ENCODE peak calls at places on chromosome 19, in six cellular contexts. One of them, this sample, is unnamed.

GRCh38 chr19:18831524-18832330 is at the start of gene UPF1:
- ATAC-seq in naive thymus-derived CD8-positive, alpha-beta T cell: peak
- ATAC-seq in RWPE2: peak
- ATAC-seq in right lobe of liver: peak
- ATAC-seq in upper lobe of right lung: peak
- ATAC-seq in heart right ventricle: peak
- ATAC-seq in this sample: peak

GRCh38 chr19:10334340-10335148 is 1.2 kb upstream of the RAVER1 start:
- ATAC-seq in naive thymus-derived CD8-positive, alpha-beta T cell: no peak
- ATAC-seq in RWPE2: peak
- ATAC-seq in upper lobe of right lung: peak
- ATAC-seq in heart right ventricle: peak
- ATAC-seq in right lobe of liver: peak
- ATAC-seq in this sample: peak

GRCh38 chr19:18271433-18271841 is 2.8 kb downstream of the IQCN start:
- ATAC-seq in RWPE2: no peak
- ATAC-seq in naive thymus-derived CD8-positive, alpha-beta T cell: peak
- ATAC-seq in right lobe of liver: no peak
- ATAC-seq in upper lobe of right lung: no peak
- ATAC-seq in heart right ventricle: no peak
- ATAC-seq in this sample: no peak

GRCh38 chr19:6925801-6926751 is 38.7 kb downstream of the ADGRE1 start:
- ATAC-seq in naive thymus-derived CD8-positive, alpha-beta T cell: peak
- ATAC-seq in right lobe of liver: no peak
- ATAC-seq in heart right ventricle: no peak
- ATAC-seq in RWPE2: no peak
- ATAC-seq in upper lobe of right lung: peak
- ATAC-seq in this sample: no peak

GRCh38 chr19:5308471-5309437 is 31.9 kb downstream of the PTPRS start:
- ATAC-seq in RWPE2: peak
- ATAC-seq in naive thymus-derived CD8-positive, alpha-beta T cell: no peak
- ATAC-seq in upper lobe of right lung: peak
- ATAC-seq in right lobe of liver: no peak
- ATAC-seq in heart right ventricle: peak
- ATAC-seq in this sample: peak

GRCh38 chr19:3392480-3392879 is 26.1 kb downstream of the NFIC start:
- ATAC-seq in right lobe of liver: no peak
- ATAC-seq in naive thymus-derived CD8-positive, alpha-beta T cell: no peak
- ATAC-seq in upper lobe of right lung: no peak
- ATAC-seq in RWPE2: no peak
- ATAC-seq in heart right ventricle: no peak
- ATAC-seq in this sample: no peak

GRCh38 chr19:38135150-38135998 is 88.6 kb downstream of the DPF1 start:
- ATAC-seq in upper lobe of right lung: peak
- ATAC-seq in right lobe of liver: no peak
- ATAC-seq in naive thymus-derived CD8-positive, alpha-beta T cell: no peak
- ATAC-seq in RWPE2: peak
- ATAC-seq in heart right ventricle: no peak
- ATAC-seq in this sample: peak

GRCh38 chr19:6516018-6516658 is 14.0 kb upstream of the TUBB4A start:
- ATAC-seq in naive thymus-derived CD8-positive, alpha-beta T cell: peak
- ATAC-seq in upper lobe of right lung: peak
- ATAC-seq in right lobe of liver: peak
- ATAC-seq in RWPE2: peak
- ATAC-seq in heart right ventricle: peak
- ATAC-seq in this sample: peak

GRCh38 chr19:40320558-40320935 is 27.6 kb downstream of the C19orf47 start:
- ATAC-seq in naive thymus-derived CD8-positive, alpha-beta T cell: no peak
- ATAC-seq in upper lobe of right lung: no peak
- ATAC-seq in heart right ventricle: no peak
- ATAC-seq in right lobe of liver: no peak
- ATAC-seq in RWPE2: no peak
- ATAC-seq in this sample: no peak

This sample was measured in esophagus mucosa.